ENCODE peak calls at places on chromosomes 5 and 9, in seven cellular contexts. One of them, this sample, is unnamed.

GRCh38 chr5:170070556-170071412 is 34.9 kb upstream of the FOXI1 start:
- DNase-seq in ovary: no peak
- DNase-seq in cardiac muscle cell: peak
- DNase-seq in psoas muscle: no peak
- DNase-seq in Panc1: no peak
- DNase-seq in GM23338: peak
- DNase-seq in fibroblast of mammary gland: peak
- DNase-seq in this sample: no peak

GRCh38 chr5:144951001-144951400 is 780.3 kb downstream of the KCTD16 start:
- DNase-seq in cardiac muscle cell: no peak
- DNase-seq in fibroblast of mammary gland: no peak
- DNase-seq in ovary: no peak
- DNase-seq in GM23338: no peak
- DNase-seq in Panc1: no peak
- DNase-seq in psoas muscle: no peak
- DNase-seq in this sample: no peak

GRCh38 chr9:32882616-32883015 is 99.3 kb downstream of the TMEM215 start:
- DNase-seq in GM23338: no peak
- DNase-seq in ovary: no peak
- DNase-seq in cardiac muscle cell: no peak
- DNase-seq in fibroblast of mammary gland: no peak
- DNase-seq in psoas muscle: no peak
- DNase-seq in Panc1: no peak
- DNase-seq in this sample: no peak

GRCh38 chr5:54357371-54358058 is 47.1 kb upstream of the ARL15 start:
- DNase-seq in fibroblast of mammary gland: peak
- DNase-seq in psoas muscle: no peak
- DNase-seq in GM23338: no peak
- DNase-seq in cardiac muscle cell: no peak
- DNase-seq in ovary: no peak
- DNase-seq in Panc1: no peak
- DNase-seq in this sample: no peak

GRCh38 chr9:75152416-75152815 is 64.1 kb downstream of the OSTF1 start:
- DNase-seq in psoas muscle: no peak
- DNase-seq in fibroblast of mammary gland: no peak
- DNase-seq in ovary: no peak
- DNase-seq in GM23338: no peak
- DNase-seq in cardiac muscle cell: no peak
- DNase-seq in Panc1: no peak
- DNase-seq in this sample: no peak

GRCh38 chr9:1946506-1946905 is 68.6 kb upstream of the SMARCA2 start:
- DNase-seq in GM23338: no peak
- DNase-seq in psoas muscle: no peak
- DNase-seq in Panc1: no peak
- DNase-seq in cardiac muscle cell: no peak
- DNase-seq in fibroblast of mammary gland: peak
- DNase-seq in ovary: no peak
- DNase-seq in this sample: no peak

GRCh38 chr9:125971895-125972729 is 224.9 kb downstream of the PBX3 start:
- DNase-seq in ovary: no peak
- DNase-seq in GM23338: no peak
- DNase-seq in fibroblast of mammary gland: no peak
- DNase-seq in Panc1: no peak
- DNase-seq in psoas muscle: no peak
- DNase-seq in cardiac muscle cell: no peak
- DNase-seq in this sample: no peak

GRCh38 chr9:124652203-124652992 is 118.7 kb downstream of the NR6A1 start:
- DNase-seq in Panc1: no peak
- DNase-seq in ovary: no peak
- DNase-seq in fibroblast of mammary gland: peak
- DNase-seq in GM23338: no peak
- DNase-seq in cardiac muscle cell: peak
- DNase-seq in psoas muscle: no peak
- DNase-seq in this sample: peak

GRCh38 chr5:83955916-83956315 is 235.3 kb upstream of the HAPLN1 start:
- DNase-seq in fibroblast of mammary gland: peak
- DNase-seq in GM23338: no peak
- DNase-seq in cardiac muscle cell: no peak
- DNase-seq in ovary: no peak
- DNase-seq in psoas muscle: no peak
- DNase-seq in Panc1: no peak
- DNase-seq in this sample: no peak

GRCh38 chr5:12245429-12245828 is 341.2 kb upstream of the CTNND2 start:
- DNase-seq in Panc1: no peak
- DNase-seq in cardiac muscle cell: no peak
- DNase-seq in fibroblast of mammary gland: no peak
- DNase-seq in GM23338: no peak
- DNase-seq in psoas muscle: no peak
- DNase-seq in ovary: no peak
- DNase-seq in this sample: no peak

GRCh38 chr5:140041492-140042421 is 1.3 kb downstream of the NRG2 start:
- DNase-seq in GM23338: peak
- DNase-seq in ovary: peak
- DNase-seq in fibroblast of mammary gland: peak
- DNase-seq in cardiac muscle cell: peak
- DNase-seq in Panc1: peak
- DNase-seq in psoas muscle: peak
- DNase-seq in this sample: no peak

GRCh38 chr5:76503929-76504328 is 100.8 kb downstream of the IQGAP2 start:
- DNase-seq in fibroblast of mammary gland: no peak
- DNase-seq in cardiac muscle cell: no peak
- DNase-seq in psoas muscle: no peak
- DNase-seq in ovary: no peak
- DNase-seq in Panc1: no peak
- DNase-seq in GM23338: no peak
- DNase-seq in this sample: no peak

GRCh38 chr5:54018438-54018837 is 291.9 kb downstream of the ARL15 start:
- DNase-seq in ovary: no peak
- DNase-seq in fibroblast of mammary gland: no peak
- DNase-seq in cardiac muscle cell: no peak
- DNase-seq in psoas muscle: no peak
- DNase-seq in GM23338: peak
- DNase-seq in Panc1: no peak
- DNase-seq in this sample: no peak

GRCh38 chr9:136775191-136775590 is 10.9 kb upstream of the LCN15 start:
- DNase-seq in GM23338: no peak
- DNase-seq in ovary: no peak
- DNase-seq in fibroblast of mammary gland: no peak
- DNase-seq in cardiac muscle cell: no peak
- DNase-seq in psoas muscle: peak
- DNase-seq in Panc1: no peak
- DNase-seq in this sample: no peak

GRCh38 chr5:146828385-146828784 is 50.2 kb downstream of the PPP2R2B start:
- DNase-seq in Panc1: no peak
- DNase-seq in GM23338: no peak
- DNase-seq in ovary: no peak
- DNase-seq in psoas muscle: no peak
- DNase-seq in fibroblast of mammary gland: no peak
- DNase-seq in cardiac muscle cell: peak
- DNase-seq in this sample: peak

GRCh38 chr5:173050791-173051190 is 5.4 kb upstream of the CREBRF start:
- DNase-seq in cardiac muscle cell: no peak
- DNase-seq in fibroblast of mammary gland: no peak
- DNase-seq in ovary: no peak
- DNase-seq in Panc1: no peak
- DNase-seq in GM23338: no peak
- DNase-seq in psoas muscle: no peak
- DNase-seq in this sample: no peak

GRCh38 chr5:58156977-58157701 is 302.7 kb downstream of the PLK2 start:
- DNase-seq in cardiac muscle cell: no peak
- DNase-seq in Panc1: no peak
- DNase-seq in GM23338: peak
- DNase-seq in fibroblast of mammary gland: peak
- DNase-seq in ovary: no peak
- DNase-seq in psoas muscle: no peak
- DNase-seq in this sample: no peak

GRCh38 chr9:90408659-90409058 is 234.0 kb downstream of the DIRAS2 start:
- DNase-seq in cardiac muscle cell: no peak
- DNase-seq in ovary: no peak
- DNase-seq in GM23338: no peak
- DNase-seq in Panc1: no peak
- DNase-seq in fibroblast of mammary gland: no peak
- DNase-seq in psoas muscle: no peak
- DNase-seq in this sample: no peak

GRCh38 chr5:106875591-106876297 is 795.0 kb downstream of the EFNA5 start:
- DNase-seq in fibroblast of mammary gland: peak
- DNase-seq in GM23338: peak
- DNase-seq in psoas muscle: no peak
- DNase-seq in ovary: no peak
- DNase-seq in cardiac muscle cell: peak
- DNase-seq in Panc1: peak
- DNase-seq in this sample: no peak

GRCh38 chr5:1523793-1524480 is at the start of gene LPCAT1:
- DNase-seq in psoas muscle: peak
- DNase-seq in cardiac muscle cell: peak
- DNase-seq in Panc1: no peak
- DNase-seq in GM23338: peak
- DNase-seq in fibroblast of mammary gland: peak
- DNase-seq in ovary: peak
- DNase-seq in this sample: no peak

GRCh38 chr5:16612007-16612406 is 4.8 kb downstream of the RETREG1 start:
- DNase-seq in fibroblast of mammary gland: no peak
- DNase-seq in Panc1: no peak
- DNase-seq in ovary: no peak
- DNase-seq in cardiac muscle cell: no peak
- DNase-seq in psoas muscle: no peak
- DNase-seq in GM23338: no peak
- DNase-seq in this sample: no peak

GRCh38 chr5:125151150-125151932 is 404.9 kb upstream of the ZNF608 start:
- DNase-seq in fibroblast of mammary gland: no peak
- DNase-seq in cardiac muscle cell: no peak
- DNase-seq in ovary: no peak
- DNase-seq in Panc1: no peak
- DNase-seq in GM23338: no peak
- DNase-seq in psoas muscle: no peak
- DNase-seq in this sample: no peak

GRCh38 chr5:149855371-149855770 is 89.2 kb downstream of the PDE6A start:
- DNase-seq in Panc1: no peak
- DNase-seq in GM23338: no peak
- DNase-seq in ovary: no peak
- DNase-seq in fibroblast of mammary gland: no peak
- DNase-seq in psoas muscle: no peak
- DNase-seq in cardiac muscle cell: no peak
- DNase-seq in this sample: no peak

GRCh38 chr5:55232985-55233928 is at the start of gene CCNO:
- DNase-seq in ovary: peak
- DNase-seq in fibroblast of mammary gland: peak
- DNase-seq in Panc1: no peak
- DNase-seq in GM23338: peak
- DNase-seq in cardiac muscle cell: peak
- DNase-seq in psoas muscle: peak
- DNase-seq in this sample: no peak

GRCh38 chr5:152072076-152072475 is 147.4 kb upstream of the GLRA1 start:
- DNase-seq in cardiac muscle cell: peak
- DNase-seq in fibroblast of mammary gland: no peak
- DNase-seq in ovary: no peak
- DNase-seq in psoas muscle: no peak
- DNase-seq in Panc1: no peak
- DNase-seq in GM23338: no peak
- DNase-seq in this sample: no peak

DNA sequence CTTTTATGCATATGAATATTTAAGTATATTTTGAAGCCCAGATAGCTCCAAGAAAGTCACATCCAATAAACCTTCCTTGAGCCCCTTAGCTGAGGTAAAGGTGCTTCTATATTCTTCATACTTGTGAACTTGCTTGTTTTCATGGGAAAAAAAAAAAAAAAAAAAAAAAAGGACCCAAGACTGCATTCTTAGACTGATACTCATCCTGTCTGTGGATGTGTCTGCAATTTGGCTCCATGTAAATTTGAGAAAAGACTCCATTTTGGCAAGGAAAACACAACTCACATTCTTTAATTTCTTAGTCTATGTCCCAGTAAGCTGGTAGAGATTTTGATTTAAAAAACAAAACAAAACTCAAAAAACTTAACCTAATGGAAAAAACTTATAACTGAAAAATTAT is 238.3 kb downstream of the FBXL17 start:
- DNase-seq in GM23338: no peak
- DNase-seq in psoas muscle: no peak
- DNase-seq in cardiac muscle cell: no peak
- DNase-seq in ovary: no peak
- DNase-seq in Panc1: no peak
- DNase-seq in fibroblast of mammary gland: peak
- DNase-seq in this sample: peak
- H3K4me3 ChIP-seq in GM23338: no peak
- H3K4me3 ChIP-seq in psoas muscle: no peak
- H3K4me3 ChIP-seq in cardiac muscle cell: no peak
- H3K4me3 ChIP-seq in ovary: no peak
- H3K4me3 ChIP-seq in Panc1: no peak
- H3K4me3 ChIP-seq in fibroblast of mammary gland: no peak
- H3K4me3 ChIP-seq in this sample: no peak

GRCh38 chr5:100790170-100790665 is 112.9 kb downstream of the ST8SIA4 start:
- DNase-seq in psoas muscle: no peak
- DNase-seq in fibroblast of mammary gland: no peak
- DNase-seq in ovary: no peak
- DNase-seq in GM23338: peak
- DNase-seq in Panc1: no peak
- DNase-seq in cardiac muscle cell: peak
- DNase-seq in this sample: no peak
- TF ChIP-seq CTCF in psoas muscle: no peak
- TF ChIP-seq CTCF in fibroblast of mammary gland: no peak
- TF ChIP-seq CTCF in ovary: no peak
- TF ChIP-seq CTCF in GM23338: peak
- TF ChIP-seq CTCF in Panc1: peak
- TF ChIP-seq CTCF in cardiac muscle cell: no peak
- TF ChIP-seq CTCF in this sample: no peak

GRCh38 chr9:128891354-128892222 is 9.7 kb downstream of the LRRC8A start:
- DNase-seq in Panc1: no peak
- DNase-seq in fibroblast of mammary gland: peak
- DNase-seq in cardiac muscle cell: no peak
- DNase-seq in ovary: no peak
- DNase-seq in GM23338: no peak
- DNase-seq in psoas muscle: no peak
- DNase-seq in this sample: no peak
- H3K4me3 ChIP-seq in Panc1: no peak
- H3K4me3 ChIP-seq in fibroblast of mammary gland: no peak
- H3K4me3 ChIP-seq in cardiac muscle cell: no peak
- H3K4me3 ChIP-seq in ovary: no peak
- H3K4me3 ChIP-seq in GM23338: no peak
- H3K4me3 ChIP-seq in psoas muscle: no peak
- H3K4me3 ChIP-seq in this sample: no peak

DNA sequence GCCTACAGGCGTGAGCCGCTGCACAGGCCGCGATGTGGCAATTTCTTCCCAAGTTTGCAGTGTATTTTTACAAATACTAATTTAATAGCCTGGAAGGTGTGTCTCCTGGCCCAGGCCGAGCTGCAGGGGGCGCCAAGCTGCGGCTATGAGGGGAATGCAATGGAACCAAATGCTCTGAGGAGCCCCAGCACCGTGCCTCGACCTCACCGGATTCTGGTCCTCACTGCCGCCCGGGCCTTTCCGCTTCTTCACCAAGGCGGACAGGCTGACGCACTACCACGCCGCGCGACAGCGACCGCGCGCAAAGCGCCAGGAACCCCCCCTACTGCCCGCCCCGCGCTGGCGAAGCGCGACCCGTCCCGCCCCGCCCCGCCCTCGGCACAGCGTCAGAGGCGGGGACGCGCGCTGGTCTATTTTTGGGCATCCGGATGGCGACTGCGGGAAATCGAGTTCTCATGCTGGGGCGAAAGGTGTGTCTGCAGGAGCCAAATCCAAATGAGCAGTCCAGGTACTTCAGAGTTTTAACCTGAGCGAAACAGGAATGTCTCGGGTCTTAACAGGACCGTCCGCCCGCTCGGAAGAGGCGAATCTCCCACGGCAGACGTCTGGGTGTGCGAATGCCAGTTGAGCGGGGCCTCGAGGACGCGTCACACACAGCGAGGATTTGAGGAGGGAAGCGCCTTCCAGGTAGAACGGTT is 31.7 kb upstream of the PRXL2C start:
- DNase-seq in cardiac muscle cell: peak
- DNase-seq in Panc1: peak
- DNase-seq in fibroblast of mammary gland: peak
- DNase-seq in psoas muscle: peak
- DNase-seq in GM23338: peak
- DNase-seq in ovary: peak
- DNase-seq in this sample: no peak
- TF ChIP-seq CTCF in cardiac muscle cell: peak
- TF ChIP-seq CTCF in Panc1: peak
- TF ChIP-seq CTCF in fibroblast of mammary gland: peak
- TF ChIP-seq CTCF in psoas muscle: peak
- TF ChIP-seq CTCF in GM23338: peak
- TF ChIP-seq CTCF in ovary: peak
- TF ChIP-seq CTCF in this sample: peak

This sample was measured in AG04449.